ENCODE peak calls at places on chromosomes 7 and 10, in five cellular contexts. S, P, A, H and G are unnamed samples.

GRCh38 chr10:124196659-124197058 is 103.3 kb upstream of the CHST15 start:
- DNase-seq in S (no peak), P (no peak), A (no peak), H (no peak), G (no peak)

GRCh38 chr10:63866075-63866746 is 345.0 kb downstream of the REEP3 start:
- DNase-seq in S (peak), P (peak), A (peak), H (peak), G (peak)

GRCh38 chr7:31744294-31744874 is 57.4 kb downstream of the PPP1R17 start:
- DNase-seq in S (peak), P (peak), A (peak), H (peak), G (peak)

GRCh38 chr7:137590071-137590470 is 246.5 kb upstream of the PTN start:
- DNase-seq in S (no peak), P (no peak), A (no peak), H (no peak), G (no peak)

GRCh38 chr7:87507446-87507845 is 32.0 kb upstream of the ABCB4 start:
- DNase-seq in S (peak), P (no peak), A (peak), H (no peak), G (no peak)

GRCh38 chr10:102120987-102121738 is 995 bp upstream of the LDB1 start:
- DNase-seq in S (no peak), P (peak), A (no peak), H (peak), G (peak)

GRCh38 chr10:71272122-71272771 is 46.8 kb upstream of the SLC29A3 start:
- DNase-seq in S (no peak), P (peak), A (no peak), H (no peak), G (no peak)

GRCh38 chr7:106216517-106217088 is 68.2 kb downstream of the NAMPT start:
- DNase-seq in S (peak), P (peak), A (no peak), H (peak), G (no peak)

GRCh38 chr10:120950103-120950561 is 99.0 kb downstream of the WDR11 start:
- DNase-seq in S (no peak), P (peak), A (no peak), H (no peak), G (no peak)

GRCh38 chr10:127550861-127551260 is 1.8 kb downstream of the NPS start:
- DNase-seq in S (no peak), P (no peak), A (no peak), H (no peak), G (no peak)

GRCh38 chr10:50937230-50937907 is 51.9 kb upstream of the A1CF start:
- DNase-seq in S (peak), P (peak), A (peak), H (peak), G (no peak)

GRCh38 chr10:71473671-71474599 is 77.2 kb downstream of the CDH23 start:
- DNase-seq in S (no peak), P (no peak), A (no peak), H (no peak), G (no peak)

GRCh38 chr10:126350216-126350992 is 37.9 kb downstream of the ADAM12 start:
- DNase-seq in S (peak), P (peak), A (no peak), H (no peak), G (no peak)

GRCh38 chr7:129714514-129715063 is 103.1 kb downstream of the NRF1 start:
- DNase-seq in S (no peak), P (no peak), A (no peak), H (no peak), G (no peak)

GRCh38 chr10:130013938-130014733 is 50.1 kb upstream of the EBF3 start:
- DNase-seq in S (no peak), P (no peak), A (no peak), H (no peak), G (no peak)

GRCh38 chr10:33120700-33121099 is 162.7 kb upstream of the ITGB1 start:
- DNase-seq in S (no peak), P (no peak), A (no peak), H (no peak), G (no peak)

GRCh38 chr7:95609277-95609971 is 13.1 kb upstream of the PDK4 start:
- DNase-seq in S (peak), P (peak), A (peak), H (no peak), G (no peak)

GRCh38 chr10:28241766-28242399 is 61.0 kb downstream of the MPP7 start:
- DNase-seq in S (peak), P (peak), A (peak), H (peak), G (no peak)

DNA sequence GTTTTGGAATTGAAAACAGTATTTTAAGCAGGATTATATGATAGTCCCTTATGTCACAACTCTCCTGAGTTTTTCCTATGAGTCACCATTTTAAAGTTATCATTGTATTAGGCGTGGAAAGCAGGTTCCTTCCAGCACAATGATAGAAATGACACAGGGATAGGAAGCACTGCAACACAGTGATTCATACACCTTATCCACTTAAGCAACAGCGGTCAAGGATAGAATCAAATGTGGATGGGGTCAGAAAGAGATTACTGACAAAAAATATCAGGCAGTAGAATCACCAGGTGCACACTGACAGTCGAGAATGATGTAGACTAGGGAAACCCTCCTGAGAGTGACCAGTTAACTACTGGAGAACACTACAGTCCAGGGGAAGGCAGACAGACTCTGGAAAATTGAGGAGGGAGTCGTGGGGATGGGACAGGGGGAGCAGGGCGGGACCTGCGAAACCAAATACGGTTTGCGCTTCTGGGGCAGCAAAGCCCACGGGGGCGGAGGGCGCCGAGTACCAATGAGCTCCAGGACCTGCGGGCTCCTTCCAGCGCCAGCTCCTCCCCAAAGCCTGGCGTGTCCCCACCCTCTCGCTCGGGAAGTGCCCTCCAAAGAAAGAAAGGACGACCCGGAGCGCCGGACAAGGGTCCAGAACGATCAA is 479 bp downstream of the PNPLA8 start:
- DNase-seq in S (peak), P (peak), A (peak), H (peak), G (peak)
- TF ChIP-seq MAFK in S (no peak), P (no peak), A (no peak), H (no peak), G (no peak)

GRCh38 chr7:96654630-96655188 is 54.9 kb downstream of the SEM1 start:
- DNase-seq in S (no peak), P (no peak), A (no peak), H (no peak), G (no peak)
- TF ChIP-seq MAFK in S (no peak), P (no peak), A (no peak), H (no peak), G (no peak)

DNA sequence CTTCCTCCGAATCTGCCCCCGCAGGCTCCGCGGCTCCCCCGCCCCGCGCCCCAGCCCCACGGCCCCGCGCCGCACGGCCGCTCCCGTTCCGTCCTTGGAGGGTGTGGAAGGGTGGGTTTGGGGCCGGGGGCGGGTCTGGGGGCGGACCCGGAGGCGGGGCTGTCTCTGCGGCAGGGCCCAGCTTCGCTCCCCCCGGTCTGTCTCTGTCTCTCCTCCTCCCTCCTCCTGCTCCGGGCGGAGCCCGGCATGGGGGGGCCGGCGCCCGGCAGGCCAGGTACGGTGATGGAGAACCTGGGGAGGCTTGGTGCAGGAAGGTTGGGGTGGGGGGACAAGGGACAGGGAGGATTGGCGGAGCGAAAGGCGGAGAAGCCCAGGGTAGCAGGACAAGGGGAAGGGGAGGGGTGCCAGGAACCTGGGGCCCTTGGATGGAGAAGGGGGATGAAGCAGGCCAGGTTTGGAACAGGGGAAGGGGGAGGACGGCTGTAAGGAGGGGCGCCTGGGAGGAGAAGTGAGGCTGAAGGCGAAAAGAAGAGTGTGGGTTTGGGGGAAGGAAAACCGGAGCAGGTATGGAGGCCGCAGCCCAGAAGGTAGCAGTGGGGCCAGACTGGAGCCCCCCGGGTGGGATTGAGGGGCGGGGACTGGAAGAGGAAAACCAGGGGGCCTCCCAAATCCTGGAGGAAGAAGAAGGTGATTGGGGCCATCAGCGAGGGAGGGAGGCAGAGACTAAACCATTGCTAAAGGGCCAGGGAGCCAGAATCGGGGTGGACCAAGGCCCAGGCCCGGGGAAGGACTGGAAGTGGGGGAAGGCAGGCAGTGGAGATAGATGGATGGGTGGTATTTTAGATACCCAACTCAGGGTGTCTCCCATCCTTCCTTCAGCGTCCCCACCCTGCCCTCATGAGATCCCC is at the start of gene NYAP1:
- DNase-seq in S (peak), P (peak), A (no peak), H (peak), G (no peak)
- TF ChIP-seq MAFK in S (no peak), P (no peak), A (no peak), H (no peak), G (no peak)

DNA sequence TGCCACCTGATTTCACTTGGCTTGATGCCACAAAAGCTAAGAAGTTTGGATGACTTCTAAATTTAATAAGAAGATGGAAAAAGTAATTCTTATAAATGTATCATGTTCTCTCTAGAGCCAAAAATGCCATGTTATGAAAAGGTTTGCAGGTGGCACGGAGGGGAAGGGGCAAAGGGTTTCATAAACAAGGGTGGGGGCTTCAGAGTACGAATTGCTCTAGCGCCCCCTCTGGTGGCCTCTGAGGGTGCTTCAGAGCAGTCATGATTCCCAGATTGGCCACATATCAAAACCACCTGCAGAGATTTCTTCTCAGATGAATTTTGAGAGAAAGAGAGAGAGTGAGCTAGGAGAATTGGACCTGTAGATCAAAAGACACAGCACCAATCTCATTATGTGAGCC is 208.6 kb upstream of the YAE1 start:
- DNase-seq in S (no peak), P (no peak), A (no peak), H (peak), G (peak)
- TF ChIP-seq MAFK in S (no peak), P (no peak), A (no peak), H (no peak), G (no peak)